ENCODE peak calls at places on chromosome 2, in ten cellular contexts. O, I, H, V, F, U, J, G, S and C are unnamed samples.

GRCh38 chr2:236830931-236831330 is 254.8 kb upstream of the COPS8 start:
- DNase-seq in O (no peak), I (no peak), H (no peak), V (no peak), F (no peak), U (no peak), J (no peak), G (no peak), S (no peak), C (no peak)

GRCh38 chr2:152466041-152466440 is 131.1 kb downstream of the FMNL2 start:
- DNase-seq in O (no peak), I (no peak), H (peak), V (peak), F (no peak), U (no peak), J (no peak), G (no peak), S (no peak), C (no peak)

GRCh38 chr2:109604597-109604996 is 9.2 kb downstream of the SEPTIN10 start:
- DNase-seq in O (no peak), I (no peak), H (peak), V (no peak), F (no peak), U (no peak), J (no peak), G (peak), S (no peak), C (no peak)

GRCh38 chr2:107553534-107553933 is 273.2 kb upstream of the RGPD4 start:
- DNase-seq in O (no peak), I (no peak), H (no peak), V (no peak), F (no peak), U (no peak), J (no peak), G (no peak), S (no peak), C (no peak)

GRCh38 chr2:43653506-43653905 is 16.4 kb downstream of the PLEKHH2 start:
- DNase-seq in O (no peak), I (no peak), H (no peak), V (no peak), F (no peak), U (no peak), J (no peak), G (no peak), S (no peak), C (no peak)

GRCh38 chr2:172701250-172701649 is 34.4 kb upstream of the RAPGEF4 start:
- DNase-seq in O (no peak), I (no peak), H (peak), V (no peak), F (no peak), U (no peak), J (no peak), G (peak), S (no peak), C (no peak)

GRCh38 chr2:234427081-234428058 is 69.5 kb downstream of the ARL4C start:
- DNase-seq in O (no peak), I (no peak), H (no peak), V (no peak), F (no peak), U (peak), J (no peak), G (peak), S (no peak), C (no peak)

GRCh38 chr2:180289627-180290026 is 282.5 kb upstream of the CWC22 start:
- DNase-seq in O (no peak), I (no peak), H (no peak), V (no peak), F (no peak), U (no peak), J (no peak), G (no peak), S (no peak), C (no peak)

GRCh38 chr2:655626-656025 is 21.6 kb downstream of the TMEM18 start:
- DNase-seq in O (no peak), I (no peak), H (no peak), V (no peak), F (no peak), U (no peak), J (no peak), G (no peak), S (no peak), C (no peak)

GRCh38 chr2:113124984-113125855 is 2.2 kb upstream of the IL1RN start:
- DNase-seq in O (no peak), I (no peak), H (no peak), V (no peak), F (no peak), U (no peak), J (no peak), G (peak), S (no peak), C (no peak)

GRCh38 chr2:112836695-112837117 is at the start of gene IL1B:
- DNase-seq in O (no peak), I (no peak), H (peak), V (no peak), F (no peak), U (no peak), J (no peak), G (peak), S (no peak), C (no peak)

GRCh38 chr2:44529448-44529847 is 167.7 kb downstream of the CAMKMT start:
- DNase-seq in O (no peak), I (no peak), H (no peak), V (no peak), F (no peak), U (no peak), J (no peak), G (no peak), S (no peak), C (no peak)

GRCh38 chr2:156891609-156892008 is 365.9 kb upstream of the GALNT5 start:
- DNase-seq in O (no peak), I (no peak), H (no peak), V (no peak), F (no peak), U (no peak), J (no peak), G (no peak), S (no peak), C (no peak)

GRCh38 chr2:64988420-64989125 is 626 bp upstream of the SLC1A4 start:
- DNase-seq in O (peak), I (peak), H (peak), V (peak), F (peak), U (peak), J (peak), G (peak), S (peak), C (peak)

GRCh38 chr2:120606931-120607330 is 128.7 kb upstream of the GLI2 start:
- DNase-seq in O (no peak), I (no peak), H (no peak), V (no peak), F (no peak), U (no peak), J (no peak), G (no peak), S (no peak), C (no peak)

GRCh38 chr2:124810132-124810531 is 785.0 kb downstream of the CNTNAP5 start:
- DNase-seq in O (no peak), I (no peak), H (peak), V (peak), F (no peak), U (peak), J (no peak), G (no peak), S (no peak), C (no peak)

GRCh38 chr2:235148201-235149170 is 196.7 kb downstream of the SH3BP4 start:
- DNase-seq in O (peak), I (no peak), H (no peak), V (peak), F (no peak), U (no peak), J (no peak), G (no peak), S (no peak), C (no peak)

GRCh38 chr2:191350826-191351225 is 105.6 kb downstream of the MYO1B start:
- DNase-seq in O (no peak), I (no peak), H (no peak), V (no peak), F (no peak), U (no peak), J (no peak), G (peak), S (no peak), C (no peak)

GRCh38 chr2:180739070-180739469 is 241.3 kb upstream of the UBE2E3 start:
- DNase-seq in O (no peak), I (no peak), H (no peak), V (no peak), F (no peak), U (no peak), J (peak), G (no peak), S (no peak), C (no peak)

GRCh38 chr2:65476778-65477177 is 44.4 kb upstream of the SPRED2 start:
- DNase-seq in O (no peak), I (no peak), H (no peak), V (no peak), F (no peak), U (no peak), J (no peak), G (no peak), S (no peak), C (no peak)

DNA sequence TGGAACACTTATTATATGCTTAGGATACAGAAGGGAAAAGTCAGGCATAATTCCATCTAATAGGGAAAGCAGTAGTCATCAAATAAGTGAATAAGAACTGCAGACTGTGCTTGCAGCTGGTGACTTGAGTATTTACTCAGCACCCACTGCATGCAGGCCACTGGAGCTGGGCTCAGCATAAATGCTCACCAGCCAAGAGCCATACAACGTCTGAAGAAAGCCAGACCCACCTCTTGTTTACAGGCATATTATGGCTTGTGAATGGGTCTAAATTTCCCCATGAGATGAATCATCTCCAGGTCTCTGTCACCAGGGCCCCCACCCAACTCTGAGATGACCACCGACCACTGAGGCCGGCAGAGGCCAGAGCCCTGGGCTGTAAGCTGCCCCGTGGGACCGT is 123.8 kb upstream of the PKDCC start:
- DNase-seq in O (no peak), I (no peak), H (no peak), V (no peak), F (no peak), U (no peak), J (no peak), G (no peak), S (no peak), C (no peak)
- TF ChIP-seq CTCF in O (no peak), I (no peak), H (no peak), V (no peak), F (no peak), U (no peak), J (no peak), G (no peak), S (no peak), C (no peak)

DNA sequence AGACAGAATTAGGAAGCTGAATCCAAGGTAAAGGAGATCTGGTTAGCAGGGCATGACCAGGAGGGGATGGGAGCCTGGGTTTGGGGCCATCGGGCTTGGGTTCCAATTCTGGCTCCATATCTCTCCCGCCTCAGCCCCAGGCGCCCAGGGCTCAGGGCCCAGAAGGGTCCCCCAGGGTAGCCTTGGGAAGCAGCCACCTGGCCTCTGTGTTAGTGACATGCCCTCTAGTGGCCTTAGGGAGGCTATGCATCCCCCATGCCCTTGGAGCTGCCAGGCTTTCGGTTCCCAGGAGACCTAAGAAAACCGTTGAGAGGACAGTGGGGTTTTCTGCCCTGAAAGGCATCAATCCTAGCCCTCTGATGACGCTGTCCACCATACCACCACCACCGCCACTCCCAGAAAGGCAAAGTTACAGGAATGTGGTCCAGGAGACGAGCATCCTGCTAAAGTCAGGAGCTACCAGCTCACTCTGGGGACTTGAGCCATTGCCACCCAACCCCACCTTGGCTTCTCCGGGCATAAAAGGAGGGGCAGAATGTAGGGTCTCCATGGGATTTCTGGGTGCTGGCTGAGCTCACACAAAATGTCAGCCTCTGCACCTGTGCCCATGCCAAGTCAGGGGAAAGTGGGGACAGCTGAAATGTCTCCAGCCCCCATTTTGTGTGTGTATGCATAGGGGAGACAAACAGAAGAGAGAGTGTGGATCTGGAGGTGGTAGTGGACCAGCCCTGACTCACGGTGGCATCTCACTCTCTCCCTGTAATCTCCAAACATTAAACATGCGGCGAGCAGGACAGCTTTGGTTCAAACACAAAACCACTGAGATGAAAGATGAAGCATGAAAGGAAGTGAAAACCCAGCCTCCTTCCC is 56.5 kb downstream of the EMX1 start:
- DNase-seq in O (no peak), I (no peak), H (peak), V (peak), F (no peak), U (peak), J (no peak), G (peak), S (no peak), C (peak)
- TF ChIP-seq CTCF in O (peak), I (peak), H (peak), V (peak), F (peak), U (peak), J (peak), G (peak), S (peak), C (peak)

DNA sequence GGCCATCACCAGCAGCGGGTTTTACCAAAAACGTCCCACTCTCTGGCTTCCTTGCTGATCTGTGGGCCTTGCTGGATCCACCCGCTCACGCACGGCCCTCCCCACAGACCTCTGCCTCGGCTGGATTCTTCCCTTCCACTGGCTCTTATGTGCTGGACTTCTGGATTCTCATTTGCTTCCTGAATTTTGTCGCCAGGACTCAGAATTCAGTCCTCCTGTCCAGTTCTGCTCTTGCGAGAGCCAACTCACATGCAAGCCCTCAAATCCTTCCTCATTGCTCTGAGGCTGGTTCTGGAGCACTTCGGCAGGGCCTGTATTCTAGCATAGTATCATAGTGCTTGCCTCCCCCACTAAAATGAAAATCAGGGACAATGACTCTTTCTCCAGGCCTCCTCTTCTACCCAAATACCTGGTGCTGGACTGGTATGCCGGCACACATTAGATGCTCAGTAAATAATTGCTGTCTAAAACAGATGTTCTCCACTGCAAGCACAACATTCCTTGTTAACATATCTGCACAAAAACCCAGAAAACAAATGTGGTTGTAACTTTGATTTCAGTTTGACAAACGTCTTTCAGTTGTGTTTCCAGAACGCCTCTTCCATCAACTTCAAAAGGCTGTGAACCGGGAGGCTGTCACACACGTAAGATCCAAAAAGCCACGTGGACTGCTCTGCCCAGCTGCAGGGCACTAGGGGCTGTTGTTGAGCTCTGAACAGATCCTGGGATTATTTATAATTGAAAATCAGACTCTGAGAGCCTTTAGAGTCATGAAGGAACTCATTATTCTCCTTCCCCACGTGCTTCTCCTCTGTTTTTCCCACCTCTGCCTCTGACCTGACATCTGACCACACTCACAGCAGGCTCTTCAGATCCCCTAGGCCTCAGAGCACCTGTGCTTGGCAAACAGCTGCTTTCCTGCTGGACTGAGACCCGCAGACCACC is 115.2 kb downstream of the ATL2 start:
- DNase-seq in O (no peak), I (peak), H (no peak), V (no peak), F (no peak), U (no peak), J (no peak), G (no peak), S (no peak), C (peak)
- TF ChIP-seq CTCF in O (no peak), I (no peak), H (no peak), V (no peak), F (no peak), U (no peak), J (no peak), G (no peak), S (no peak), C (peak)

GRCh38 chr2:50672286-50672685 is 359.6 kb downstream of the NRXN1 start:
- DNase-seq in O (no peak), I (no peak), H (no peak), V (no peak), F (no peak), U (no peak), J (no peak), G (no peak), S (no peak), C (no peak)

DNA sequence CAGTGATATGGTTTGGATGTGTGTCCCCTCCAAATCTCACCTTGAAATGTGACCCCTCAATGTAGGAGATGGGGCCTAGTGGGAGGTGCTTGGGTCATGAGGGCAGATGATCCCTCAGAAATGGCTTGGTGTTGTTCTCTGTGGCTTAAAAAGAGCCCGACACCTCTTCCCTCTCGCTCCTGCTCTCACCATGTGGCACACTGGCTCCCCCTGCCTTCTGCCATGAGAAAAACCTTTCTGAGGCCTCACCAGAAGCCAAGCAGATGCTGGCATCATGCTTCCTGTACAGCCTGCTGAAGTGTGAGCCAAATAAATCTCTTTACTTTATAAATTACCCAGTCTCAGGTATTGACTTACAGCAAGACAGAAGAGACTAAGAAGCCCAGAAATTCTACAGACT is 357.1 kb downstream of the NRXN1 start:
- DNase-seq in O (no peak), I (no peak), H (no peak), V (no peak), F (no peak), U (no peak), J (no peak), G (no peak), S (no peak), C (no peak)
- TF ChIP-seq CTCF in O (no peak), I (peak), H (no peak), V (no peak), F (no peak), U (no peak), J (no peak), G (no peak), S (no peak), C (no peak)

GRCh38 chr2:216139884-216140283 is 30.7 kb downstream of the XRCC5 start:
- DNase-seq in O (no peak), I (no peak), H (no peak), V (peak), F (no peak), U (peak), J (no peak), G (no peak), S (no peak), C (peak)
- TF ChIP-seq CTCF in O (peak), I (peak), H (no peak), V (no peak), F (peak), U (peak), J (no peak), G (peak), S (peak), C (peak)

GRCh38 chr2:25009954-25010353 is 31.9 kb upstream of the EFR3B start:
- DNase-seq in O (no peak), I (no peak), H (no peak), V (no peak), F (no peak), U (no peak), J (peak), G (no peak), S (no peak), C (no peak)
- TF ChIP-seq CTCF in O (no peak), I (no peak), H (no peak), V (no peak), F (no peak), U (no peak), J (no peak), G (no peak), S (no peak), C (no peak)